ENCODE peak calls at places on chromosomes 16 and 17, in five cellular contexts. L, G, U, A and Q are unnamed samples.
A peak's percentile ranks its signal among the peaks of the same experiment; 100 is the strongest.

GRCh38 chr17:20026960-20027359 is 17.8 kb downstream of the SPECC1 start:
- DNase-seq in L (no peak), G (no peak), U (no peak), A (no peak), Q (no peak)

GRCh38 chr17:76471498-76472257 is 4.3 kb downstream of the AANAT start:
- DNase-seq in L (no peak), G (no peak), U (no peak), A (no peak), Q (no peak)

GRCh38 chr17:31391496-31391949 is at the start of gene RAB11FIP4:
- DNase-seq in L (no peak), G (no peak), U (no peak), A (no peak), Q (no peak)

GRCh38 chr16:85785927-85786326 is 13.4 kb downstream of the EMC8 start:
- DNase-seq in L (no peak), G (no peak), U (no peak), A (no peak), Q (no peak)

GRCh38 chr16:88743693-88744519 is 37.6 kb downstream of the CTU2 start:
- DNase-seq in L (no peak), G (peak; percentile 56), U (peak; percentile 72), A (peak; percentile 77), Q (no peak)

GRCh38 chr17:35909408-35909807 is 21.2 kb downstream of the RDM1 start:
- DNase-seq in L (no peak), G (no peak), U (no peak), A (no peak), Q (no peak)

GRCh38 chr16:86044881-86045600 is 146.1 kb downstream of the IRF8 start:
- DNase-seq in L (no peak), G (no peak), U (no peak), A (no peak), Q (no peak)

GRCh38 chr16:89917773-89918452 is 749 bp upstream of the MC1R start:
- DNase-seq in L (no peak), G (peak; percentile 96), U (no peak), A (peak; percentile 55), Q (no peak)

GRCh38 chr17:81097943-81098308 is 63.0 kb downstream of the BAIAP2 start:
- DNase-seq in L (no peak), G (peak; percentile 72), U (no peak), A (peak; percentile 33), Q (no peak)

GRCh38 chr17:69067274-69068047 is 6.7 kb upstream of the ABCA9 start:
- DNase-seq in L (no peak), G (peak; percentile 4), U (no peak), A (no peak), Q (no peak)

GRCh38 chr17:30605523-30605922 is 128.3 kb downstream of the GOSR1 start:
- DNase-seq in L (no peak), G (no peak), U (no peak), A (no peak), Q (no peak)

GRCh38 chr17:7940743-7941142 is 8.7 kb downstream of the CNTROB start:
- DNase-seq in L (no peak), G (no peak), U (no peak), A (no peak), Q (no peak)

GRCh38 chr17:79911430-79912399 is 72.5 kb upstream of the CBX4 start:
- DNase-seq in L (no peak), G (no peak), U (no peak), A (no peak), Q (no peak)

GRCh38 chr17:750431-751037 is 1.5 kb downstream of the GEMIN4 start:
- DNase-seq in L (no peak), G (no peak), U (no peak), A (no peak), Q (no peak)

DNA sequence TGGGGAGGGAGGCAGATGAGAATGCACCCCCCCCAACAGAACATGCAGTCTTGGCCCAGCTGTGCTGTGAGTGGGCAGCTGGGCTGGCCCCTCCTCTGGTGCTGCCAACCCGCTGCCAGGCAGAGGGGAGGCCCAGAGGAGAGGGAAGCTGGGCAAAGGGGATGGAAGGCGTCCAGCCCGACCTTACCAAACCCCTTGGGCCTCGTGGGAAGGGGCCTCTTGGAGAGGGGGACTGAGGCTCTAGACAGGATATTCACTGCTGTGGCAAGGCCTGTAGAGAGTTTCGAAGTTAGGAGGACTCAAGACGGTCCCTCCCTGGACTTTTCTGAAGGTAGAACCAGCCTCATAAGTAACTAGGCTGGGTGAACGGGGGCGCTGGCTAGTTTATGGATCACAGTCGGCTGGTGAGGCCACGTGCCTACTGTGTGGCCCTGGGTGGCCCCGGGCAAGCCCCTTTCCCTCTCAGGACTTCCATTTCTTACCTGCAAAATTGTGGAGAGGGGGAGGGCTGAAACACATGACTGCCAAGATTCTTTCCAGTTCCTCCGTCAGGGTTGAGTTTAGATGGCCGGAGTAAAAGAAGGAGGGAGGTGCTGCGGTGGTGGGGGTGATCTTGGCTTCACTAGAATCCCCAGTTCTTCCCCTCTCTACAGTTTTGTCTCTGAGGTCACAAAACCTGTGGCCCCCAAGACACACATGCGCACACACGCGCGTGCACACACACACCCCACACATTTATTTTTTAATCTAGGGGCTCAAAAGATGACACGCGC is 807 bp upstream of the STAT5A start:
- DNase-seq in L (peak; percentile 92), G (no peak), U (peak; percentile 54), A (peak; percentile 20), Q (no peak)
- TF ChIP-seq POLR2A in L (no peak), G (no peak), U (peak; percentile 24), A (no peak), Q (peak; percentile 55)

DNA sequence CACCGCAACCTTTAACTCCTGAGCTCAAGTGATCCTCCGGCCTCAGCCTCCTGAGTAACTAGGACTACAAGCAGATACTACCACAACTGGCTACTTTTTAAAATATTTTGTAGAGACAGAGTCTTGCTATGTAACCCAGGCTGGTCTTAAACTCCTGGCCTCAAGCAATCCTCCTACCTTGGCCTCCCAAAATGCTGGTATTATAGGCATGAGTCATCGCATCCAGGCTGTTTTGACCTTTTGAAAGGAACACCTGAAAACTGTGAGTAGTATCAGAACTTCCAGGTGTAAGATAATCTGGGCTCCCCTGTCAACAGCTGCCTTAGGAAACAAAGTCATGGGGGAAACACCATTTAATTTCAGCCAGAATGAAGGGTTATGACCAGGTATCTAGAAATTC is 77.5 kb downstream of the CYTH1 start:
- DNase-seq in L (no peak), G (no peak), U (no peak), A (no peak), Q (no peak)
- H3K4me3 ChIP-seq in L (no peak overlapping the region), G (no peak overlapping the region), U (no peak overlapping the region), A (no peak overlapping the region), Q (no peak overlapping the region)

DNA sequence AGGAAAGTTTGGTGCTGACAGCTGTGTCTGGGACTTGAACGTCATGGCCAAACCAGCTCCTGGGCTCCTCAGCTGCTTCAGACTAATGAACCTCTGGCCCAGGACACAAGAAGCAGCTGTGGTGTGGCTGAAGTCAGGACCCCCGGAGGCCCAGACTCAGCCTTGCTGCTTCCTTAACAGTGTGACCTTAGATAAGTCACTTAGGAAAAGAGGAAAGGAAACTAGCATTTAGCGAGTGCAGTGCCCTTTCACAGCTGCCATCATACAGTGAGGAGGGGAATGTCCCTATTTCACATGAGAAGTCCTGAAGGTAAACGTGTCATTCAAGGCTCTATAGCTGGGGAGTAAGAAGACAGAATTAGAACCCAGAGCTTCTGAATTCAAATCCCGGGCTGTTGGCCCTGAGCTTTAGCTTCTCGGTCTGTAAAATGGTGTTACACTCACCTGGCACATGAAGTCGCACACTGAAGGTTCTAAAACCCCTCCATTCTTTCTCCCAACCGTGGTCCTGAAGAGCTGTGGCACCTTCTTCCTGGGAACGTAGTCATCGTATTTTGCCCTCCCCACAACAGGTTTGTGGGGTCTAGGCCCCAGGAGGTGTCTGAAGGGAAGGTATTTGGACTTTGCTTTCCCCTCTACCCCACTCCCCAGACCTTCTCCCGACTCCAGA is 910 bp upstream of the RAMP2 start:
- DNase-seq in L (no peak), G (no peak), U (no peak), A (no peak), Q (no peak)
- H3K27ac ChIP-seq in L (peak overlapping the region; percentile 73), G (no peak overlapping the region), U (peak overlapping the region; percentile 43), A (no peak overlapping the region), Q (peak overlapping the region; percentile 82)

GRCh38 chr16:14302031-14302398 is 230.9 kb downstream of the MRTFB start:
- DNase-seq in L (no peak), G (no peak), U (no peak), A (peak; percentile 75), Q (no peak)
- TF ChIP-seq POLR2A in L (no peak), G (no peak), U (no peak), A (peak; percentile 56), Q (no peak)

DNA sequence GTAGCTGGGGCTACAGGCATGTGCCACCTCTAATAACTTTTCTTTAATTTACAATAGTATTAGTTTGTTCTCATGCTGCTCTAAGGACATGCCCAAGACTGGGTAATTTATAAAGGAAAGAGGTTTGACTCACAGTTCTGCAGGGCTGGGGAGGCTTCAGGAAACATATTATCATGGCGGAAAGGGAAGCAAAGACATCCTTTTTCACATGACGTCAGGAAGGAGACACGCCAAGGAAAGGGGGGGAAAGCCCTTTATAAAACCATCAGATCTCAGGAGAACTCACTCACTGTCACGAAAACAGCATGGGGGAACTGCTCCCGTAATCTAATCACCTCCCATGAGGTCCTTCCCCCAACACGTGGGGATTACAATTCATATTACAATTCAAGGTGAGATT is 18.3 kb downstream of the IL4R start:
- DNase-seq in L (no peak), G (no peak), U (no peak), A (no peak), Q (no peak)
- H3K4me3 ChIP-seq in L (no peak overlapping the region), G (no peak overlapping the region), U (no peak overlapping the region), A (no peak overlapping the region), Q (no peak overlapping the region)

GRCh38 chr16:30766922-30767284 is 4.8 kb downstream of the RNF40 start:
- DNase-seq in L (no peak), G (no peak), U (no peak), A (no peak), Q (no peak)

GRCh38 chr16:30767767-30768465 is 5.8 kb downstream of the RNF40 start:
- DNase-seq in L (no peak), G (no peak), U (no peak), A (no peak), Q (no peak)

GRCh38 chr16:30764816-30765465 is 2.8 kb downstream of the RNF40 start:
- DNase-seq in L (no peak), G (no peak), U (no peak), A (no peak), Q (no peak)

GRCh38 chr16:30764086-30764485 is 2.0 kb downstream of the RNF40 start:
- DNase-seq in L (no peak), G (no peak), U (no peak), A (no peak), Q (no peak)

GRCh38 chr16:30766206-30766921 is 4.2 kb downstream of the RNF40 start:
- DNase-seq in L (no peak), G (no peak), U (no peak), A (no peak), Q (no peak)
- H3K27ac ChIP-seq in L (no peak overlapping the region), G (no peak overlapping the region), U (no peak overlapping the region), A (no peak overlapping the region), Q (no peak overlapping the region)

GRCh38 chr16:645852-646678 is 3.1 kb upstream of the WDR90 start:
- DNase-seq in L (no peak), G (no peak), U (no peak), A (no peak), Q (no peak)
- TF ChIP-seq POLR2A in L (no peak), G (no peak), U (no peak), A (no peak), Q (no peak)